ENCODE peak calls at places on chromosomes 6 and 20, in eight cellular contexts. One of them, this sample, is unnamed.

GRCh38 chr6:137415127-137415833 is 78.9 kb downstream of the OLIG3 start:
- DNase-seq in cardiac muscle cell: peak; percentile 80
- DNase-seq in left ventricle myocardium inferior: peak; percentile 26
- DNase-seq in testis: peak; percentile 71
- DNase-seq in mucosa of descending colon: peak; percentile 44
- DNase-seq in upper lobe of right lung: peak; percentile 68
- DNase-seq in psoas muscle: no peak
- DNase-seq in endothelial cell of umbilical vein: peak; percentile 73
- DNase-seq in this sample: peak; percentile 65

GRCh38 chr20:23446505-23446904 is 6.2 kb downstream of the CST11 start:
- DNase-seq in left ventricle myocardium inferior: peak; percentile 47
- DNase-seq in psoas muscle: peak; percentile 68
- DNase-seq in testis: peak; percentile 80
- DNase-seq in upper lobe of right lung: no peak
- DNase-seq in cardiac muscle cell: peak; percentile 64
- DNase-seq in mucosa of descending colon: peak; percentile 66
- DNase-seq in endothelial cell of umbilical vein: peak; percentile 71
- DNase-seq in this sample: peak; percentile 37

GRCh38 chr20:50270569-50270968 is 79.9 kb downstream of the CEBPB start:
- DNase-seq in psoas muscle: peak; percentile 58
- DNase-seq in mucosa of descending colon: peak; percentile 40
- DNase-seq in testis: no peak
- DNase-seq in upper lobe of right lung: peak; percentile 79
- DNase-seq in endothelial cell of umbilical vein: no peak
- DNase-seq in cardiac muscle cell: no peak
- DNase-seq in left ventricle myocardium inferior: peak; percentile 48
- DNase-seq in this sample: no peak

GRCh38 chr6:84764332-84765049 is at the start of gene TBX18:
- DNase-seq in left ventricle myocardium inferior: peak; percentile 92
- DNase-seq in mucosa of descending colon: peak; percentile 76
- DNase-seq in endothelial cell of umbilical vein: peak; percentile 99
- DNase-seq in upper lobe of right lung: peak; percentile 74
- DNase-seq in psoas muscle: peak; percentile 93
- DNase-seq in testis: peak; percentile 95
- DNase-seq in cardiac muscle cell: peak; percentile 100
- DNase-seq in this sample: peak; percentile 95

GRCh38 chr20:34703573-34704176 is 469 bp upstream of the TP53INP2 start:
- DNase-seq in testis: peak; percentile 23
- DNase-seq in upper lobe of right lung: no peak
- DNase-seq in left ventricle myocardium inferior: no peak
- DNase-seq in endothelial cell of umbilical vein: peak; percentile 46
- DNase-seq in mucosa of descending colon: peak; percentile 69
- DNase-seq in psoas muscle: no peak
- DNase-seq in cardiac muscle cell: peak; percentile 36
- DNase-seq in this sample: no peak

GRCh38 chr20:20731945-20732296 is 19.5 kb upstream of the RALGAPA2 start:
- DNase-seq in cardiac muscle cell: peak; percentile 50
- DNase-seq in mucosa of descending colon: no peak
- DNase-seq in testis: no peak
- DNase-seq in upper lobe of right lung: no peak
- DNase-seq in psoas muscle: no peak
- DNase-seq in endothelial cell of umbilical vein: peak; percentile 95
- DNase-seq in left ventricle myocardium inferior: no peak
- DNase-seq in this sample: no peak

GRCh38 chr20:53958240-53958639 is 112.2 kb downstream of the BCAS1 start:
- DNase-seq in upper lobe of right lung: no peak
- DNase-seq in testis: no peak
- DNase-seq in mucosa of descending colon: no peak
- DNase-seq in left ventricle myocardium inferior: no peak
- DNase-seq in cardiac muscle cell: no peak
- DNase-seq in psoas muscle: no peak
- DNase-seq in endothelial cell of umbilical vein: no peak
- DNase-seq in this sample: no peak

GRCh38 chr20:19934792-19935491 is 82.2 kb upstream of the NAA20 start:
- DNase-seq in psoas muscle: peak; percentile 66
- DNase-seq in endothelial cell of umbilical vein: peak; percentile 94
- DNase-seq in upper lobe of right lung: peak; percentile 75
- DNase-seq in testis: peak; percentile 41
- DNase-seq in left ventricle myocardium inferior: peak; percentile 58
- DNase-seq in mucosa of descending colon: peak; percentile 73
- DNase-seq in cardiac muscle cell: no peak
- DNase-seq in this sample: peak; percentile 76

GRCh38 chr20:10960416-10960815 is 286.6 kb upstream of the JAG1 start:
- DNase-seq in endothelial cell of umbilical vein: no peak
- DNase-seq in upper lobe of right lung: no peak
- DNase-seq in testis: no peak
- DNase-seq in mucosa of descending colon: no peak
- DNase-seq in psoas muscle: no peak
- DNase-seq in cardiac muscle cell: no peak
- DNase-seq in left ventricle myocardium inferior: no peak
- DNase-seq in this sample: no peak

GRCh38 chr6:166341915-166342292 is 441 bp downstream of the SFT2D1 start:
- DNase-seq in psoas muscle: no peak
- DNase-seq in cardiac muscle cell: peak; percentile 39
- DNase-seq in mucosa of descending colon: no peak
- DNase-seq in endothelial cell of umbilical vein: no peak
- DNase-seq in upper lobe of right lung: no peak
- DNase-seq in testis: peak; percentile 34
- DNase-seq in left ventricle myocardium inferior: no peak
- DNase-seq in this sample: no peak

GRCh38 chr6:70282906-70283461 is 19.9 kb downstream of the COL9A1 start:
- DNase-seq in psoas muscle: no peak
- DNase-seq in testis: no peak
- DNase-seq in cardiac muscle cell: no peak
- DNase-seq in mucosa of descending colon: no peak
- DNase-seq in endothelial cell of umbilical vein: no peak
- DNase-seq in upper lobe of right lung: no peak
- DNase-seq in left ventricle myocardium inferior: no peak
- DNase-seq in this sample: no peak

DNA sequence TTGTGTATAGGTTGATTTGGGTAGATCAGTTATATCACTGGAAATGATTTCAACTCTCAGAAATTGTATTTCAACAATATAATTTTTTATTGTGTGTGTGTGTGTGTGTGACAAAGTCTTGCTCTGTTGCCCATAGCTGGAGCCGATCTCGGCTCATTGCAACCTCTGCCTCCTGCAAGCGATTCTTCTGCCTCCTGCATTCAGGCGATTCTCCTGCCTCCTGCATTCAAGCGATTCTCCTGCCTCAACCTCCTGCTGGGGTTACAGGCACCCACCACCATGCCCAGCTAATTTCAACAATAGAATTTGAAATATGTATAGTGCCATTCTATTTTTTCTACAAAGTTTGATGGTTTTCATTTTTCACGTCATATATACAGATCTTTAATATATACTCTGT is 24.1 kb downstream of the AFDN start:
- DNase-seq in endothelial cell of umbilical vein: no peak
- DNase-seq in psoas muscle: no peak
- DNase-seq in upper lobe of right lung: no peak
- DNase-seq in left ventricle myocardium inferior: no peak
- DNase-seq in cardiac muscle cell: no peak
- DNase-seq in testis: no peak
- DNase-seq in mucosa of descending colon: no peak
- DNase-seq in this sample: no peak
- H3K4me1 ChIP-seq in endothelial cell of umbilical vein: peaks cover 22% of the 10 kb centered on the region
- H3K4me1 ChIP-seq in psoas muscle: peaks cover 28% of the 10 kb centered on the region
- H3K4me1 ChIP-seq in upper lobe of right lung: peaks cover 42% of the 10 kb centered on the region
- H3K4me1 ChIP-seq in left ventricle myocardium inferior: peaks cover 67% of the 10 kb centered on the region
- H3K4me1 ChIP-seq in cardiac muscle cell: peaks cover 62% of the 10 kb centered on the region
- H3K4me1 ChIP-seq in testis: peaks cover 6% of the 10 kb centered on the region
- H3K4me1 ChIP-seq in mucosa of descending colon: peaks cover 5% of the 10 kb centered on the region
- H3K4me1 ChIP-seq in this sample: peaks cover 4% of the 10 kb centered on the region

DNA sequence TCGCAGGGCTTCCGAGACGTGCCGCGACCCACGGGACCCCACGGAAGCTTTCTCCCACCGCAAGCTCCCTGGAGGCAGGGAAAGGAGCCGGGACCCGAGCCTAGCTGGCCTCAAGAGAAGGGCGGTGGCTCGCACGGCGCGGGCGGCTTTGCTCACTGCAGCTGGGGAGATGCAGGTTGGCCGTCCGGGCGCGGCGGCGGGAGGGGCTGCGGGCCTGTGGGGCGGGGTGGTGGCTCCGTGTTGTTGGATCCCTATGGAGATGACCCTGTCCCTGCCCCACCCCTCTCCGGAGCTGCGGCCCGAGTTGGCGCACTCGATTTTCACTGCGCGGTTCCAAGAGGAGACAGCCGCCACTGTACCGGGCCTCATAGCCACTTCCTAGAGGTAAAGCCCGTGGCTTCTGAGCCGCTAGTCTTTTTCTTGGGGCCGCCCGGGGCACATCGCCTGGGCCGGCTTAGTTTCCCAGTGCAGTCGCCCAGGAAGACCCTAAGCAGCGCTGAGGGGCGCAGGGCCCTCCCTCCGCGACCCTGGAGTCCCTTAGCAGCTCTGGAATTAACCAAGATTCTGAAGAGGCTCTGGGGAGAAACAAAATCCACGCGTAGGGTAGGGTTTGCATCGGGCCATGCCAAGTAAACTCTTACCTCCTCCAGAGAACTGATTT is at the start of gene ECT2L:
- DNase-seq in left ventricle myocardium inferior: peak; percentile 86
- DNase-seq in upper lobe of right lung: peak; percentile 73
- DNase-seq in cardiac muscle cell: peak; percentile 77
- DNase-seq in endothelial cell of umbilical vein: peak; percentile 35
- DNase-seq in psoas muscle: peak; percentile 86
- DNase-seq in testis: peak; percentile 47
- DNase-seq in mucosa of descending colon: peak; percentile 92
- DNase-seq in this sample: peak; percentile 94
- H3K4me3 ChIP-seq in left ventricle myocardium inferior: peak within 1 kb of the TSS; percentile 65
- H3K4me3 ChIP-seq in upper lobe of right lung: peak within 1 kb of the TSS; percentile 34
- H3K4me3 ChIP-seq in cardiac muscle cell: peak within 1 kb of the TSS; percentile 11
- H3K4me3 ChIP-seq in endothelial cell of umbilical vein: peak within 1 kb of the TSS; percentile 12
- H3K4me3 ChIP-seq in psoas muscle: peak within 1 kb of the TSS; percentile 55
- H3K4me3 ChIP-seq in testis: peak within 1 kb of the TSS; percentile 33
- H3K4me3 ChIP-seq in mucosa of descending colon: no peak within 1 kb of the TSS
- H3K4me3 ChIP-seq in this sample: peak within 1 kb of the TSS; percentile 67

GRCh38 chr20:31595380-31595653 is 9.8 kb upstream of the ID1 start:
- DNase-seq in cardiac muscle cell: no peak
- DNase-seq in upper lobe of right lung: no peak
- DNase-seq in endothelial cell of umbilical vein: no peak
- DNase-seq in testis: no peak
- DNase-seq in psoas muscle: no peak
- DNase-seq in left ventricle myocardium inferior: no peak
- DNase-seq in mucosa of descending colon: no peak
- DNase-seq in this sample: no peak

GRCh38 chr20:31594558-31595379 is 10.3 kb upstream of the ID1 start:
- DNase-seq in endothelial cell of umbilical vein: peak; percentile 62
- DNase-seq in cardiac muscle cell: no peak
- DNase-seq in left ventricle myocardium inferior: peak; percentile 63
- DNase-seq in testis: no peak
- DNase-seq in psoas muscle: peak; percentile 58
- DNase-seq in mucosa of descending colon: peak; percentile 63
- DNase-seq in upper lobe of right lung: no peak
- DNase-seq in this sample: peak; percentile 87

GRCh38 chr20:31596831-31597482 is 8.1 kb upstream of the ID1 start:
- DNase-seq in mucosa of descending colon: no peak
- DNase-seq in upper lobe of right lung: no peak
- DNase-seq in testis: no peak
- DNase-seq in cardiac muscle cell: no peak
- DNase-seq in psoas muscle: no peak
- DNase-seq in left ventricle myocardium inferior: no peak
- DNase-seq in endothelial cell of umbilical vein: no peak
- DNase-seq in this sample: no peak

GRCh38 chr20:31595654-31596411 is 9.3 kb upstream of the ID1 start:
- DNase-seq in cardiac muscle cell: peak; percentile 97
- DNase-seq in testis: peak; percentile 79
- DNase-seq in endothelial cell of umbilical vein: peak; percentile 16
- DNase-seq in psoas muscle: peak; percentile 83
- DNase-seq in mucosa of descending colon: peak; percentile 88
- DNase-seq in left ventricle myocardium inferior: peak; percentile 89
- DNase-seq in upper lobe of right lung: peak; percentile 91
- DNase-seq in this sample: peak; percentile 97

DNA sequence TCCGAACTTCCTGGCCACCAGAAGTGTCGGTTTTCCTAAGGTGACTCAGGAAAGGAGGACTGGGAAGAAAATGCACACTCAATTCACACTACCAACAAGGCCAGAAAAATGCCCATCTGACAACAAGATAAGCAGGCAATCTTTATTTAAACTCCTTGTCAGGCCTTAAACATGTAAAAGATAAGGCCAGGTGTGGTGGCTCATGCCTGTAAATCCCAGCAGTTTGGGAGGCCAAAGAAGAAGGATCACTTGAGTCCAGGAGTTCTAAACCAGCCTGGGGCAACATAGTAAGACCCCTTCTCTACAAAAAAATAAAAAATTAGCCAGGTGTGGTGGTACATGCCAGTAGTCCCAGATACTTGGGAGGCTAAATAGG is 7.6 kb upstream of the ID1 start:
- DNase-seq in left ventricle myocardium inferior: no peak
- DNase-seq in upper lobe of right lung: no peak
- DNase-seq in endothelial cell of umbilical vein: no peak
- DNase-seq in psoas muscle: no peak
- DNase-seq in mucosa of descending colon: no peak
- DNase-seq in testis: no peak
- DNase-seq in cardiac muscle cell: no peak
- DNase-seq in this sample: no peak
- H3K4me1 ChIP-seq in left ventricle myocardium inferior: peaks cover 43% of the 10 kb centered on the region
- H3K4me1 ChIP-seq in upper lobe of right lung: peaks cover 32% of the 10 kb centered on the region
- H3K4me1 ChIP-seq in endothelial cell of umbilical vein: peaks cover 16% of the 10 kb centered on the region
- H3K4me1 ChIP-seq in psoas muscle: no peaks in the 10 kb centered on the region
- H3K4me1 ChIP-seq in mucosa of descending colon: peaks cover 31% of the 10 kb centered on the region
- H3K4me1 ChIP-seq in testis: peaks cover 8% of the 10 kb centered on the region
- H3K4me1 ChIP-seq in cardiac muscle cell: peaks cover 17% of the 10 kb centered on the region
- H3K4me1 ChIP-seq in this sample: peaks cover 6% of the 10 kb centered on the region

GRCh38 chr6:157953580-157954091 is 28.0 kb upstream of the SYNJ2 start:
- DNase-seq in upper lobe of right lung: no peak
- DNase-seq in left ventricle myocardium inferior: no peak
- DNase-seq in psoas muscle: no peak
- DNase-seq in cardiac muscle cell: no peak
- DNase-seq in mucosa of descending colon: peak; percentile 60
- DNase-seq in testis: no peak
- DNase-seq in endothelial cell of umbilical vein: peak; percentile 38
- DNase-seq in this sample: no peak
- H3K4me3 ChIP-seq in upper lobe of right lung: peak overlapping the region; percentile 26
- H3K4me3 ChIP-seq in left ventricle myocardium inferior: peak overlapping the region; percentile 54
- H3K4me3 ChIP-seq in psoas muscle: peak overlapping the region; percentile 52
- H3K4me3 ChIP-seq in cardiac muscle cell: no peak overlapping the region
- H3K4me3 ChIP-seq in mucosa of descending colon: no peak overlapping the region
- H3K4me3 ChIP-seq in testis: peak overlapping the region; percentile 8
- H3K4me3 ChIP-seq in endothelial cell of umbilical vein: no peak overlapping the region
- H3K4me3 ChIP-seq in this sample: peak overlapping the region; percentile 46

DNA sequence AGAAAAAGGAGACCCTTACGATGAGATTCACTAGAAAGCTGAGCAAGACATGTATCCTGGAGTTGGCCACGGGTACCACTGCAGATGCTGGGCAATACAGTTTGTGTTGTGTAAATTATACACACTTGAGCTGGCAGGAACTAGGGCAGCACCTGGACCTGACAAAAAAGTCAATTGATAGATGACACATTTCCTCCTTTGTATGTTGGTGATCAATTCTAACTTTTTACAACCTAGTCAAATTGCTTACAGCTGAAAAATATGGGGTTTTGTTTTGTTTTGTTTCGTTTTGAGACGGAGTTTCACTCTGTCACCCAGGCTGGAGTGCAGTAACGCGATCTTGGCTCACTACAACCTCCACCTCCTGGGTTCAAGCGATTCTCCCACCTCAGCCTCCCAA is 108.9 kb downstream of the UST start:
- DNase-seq in upper lobe of right lung: no peak
- DNase-seq in mucosa of descending colon: no peak
- DNase-seq in left ventricle myocardium inferior: no peak
- DNase-seq in cardiac muscle cell: no peak
- DNase-seq in testis: no peak
- DNase-seq in psoas muscle: no peak
- DNase-seq in endothelial cell of umbilical vein: no peak
- DNase-seq in this sample: no peak
- H3K4me1 ChIP-seq in upper lobe of right lung: peaks cover 8% of the 10 kb centered on the region
- H3K4me1 ChIP-seq in mucosa of descending colon: no peaks in the 10 kb centered on the region
- H3K4me1 ChIP-seq in left ventricle myocardium inferior: no peaks in the 10 kb centered on the region
- H3K4me1 ChIP-seq in cardiac muscle cell: no peaks in the 10 kb centered on the region
- H3K4me1 ChIP-seq in testis: no peaks in the 10 kb centered on the region
- H3K4me1 ChIP-seq in psoas muscle: no peaks in the 10 kb centered on the region
- H3K4me1 ChIP-seq in endothelial cell of umbilical vein: no peaks in the 10 kb centered on the region
- H3K4me1 ChIP-seq in this sample: no peaks in the 10 kb centered on the region